ENCODE peak calls at places on chromosomes 11 and 22, in ten cellular contexts. I is right lobe of liver; H is astrocyte of the cerebellum; B is activated CD4-positive, alpha-beta T cell treated with anti-CD3 and anti-CD28 coated beads, Interleukin-2, amount 10 ng/mL, durations not matched to agents 24 days and 14 days; V is GM12865; D is amniotic stem cell; T is stimulated activated CD4-positive, alpha-beta T cell treated with anti-CD3 and anti-CD28 coated beads, Interleukin-4, amount 100 ng/mL, for 24 hours; G is glomerular endothelial cell; U is T-cell; L is GDM1. S is an unnamed sample.

GRCh38 chr11:11982975-11983374 is 25.5 kb downstream of the DKK3 start:
- DNase-seq in I (no peak), H (no peak), B (no peak), V (no peak), D (no peak), T (no peak), G (no peak), U (no peak), L (no peak), S (no peak)

GRCh38 chr11:46376258-46377050 is 5.0 kb upstream of the MDK start:
- DNase-seq in I (no peak), H (no peak), B (no peak), V (no peak), D (no peak), T (no peak), G (no peak), U (no peak), L (no peak), S (no peak)

GRCh38 chr22:40161182-40161581 is 16.5 kb upstream of the TNRC6B start:
- DNase-seq in I (no peak), H (no peak), B (no peak), V (no peak), D (no peak), T (no peak), G (no peak), U (no peak), L (no peak), S (no peak)

GRCh38 chr11:83779876-83780275 is 493.7 kb upstream of the CCDC90B start:
- DNase-seq in I (no peak), H (no peak), B (no peak), V (no peak), D (no peak), T (no peak), G (no peak), U (no peak), L (no peak), S (no peak)

GRCh38 chr11:123194308-123195181 is 503 bp downstream of the CLMP start:
- DNase-seq in I (no peak), H (no peak), B (no peak), V (no peak), D (no peak), T (no peak), G (no peak), U (no peak), L (no peak), S (no peak)

GRCh38 chr22:50089231-50090140 is at the start of gene MOV10L1:
- DNase-seq in I (no peak), H (no peak), B (no peak), V (no peak), D (no peak), T (no peak), G (no peak), U (peak; percentile 9), L (no peak), S (no peak)

GRCh38 chr11:66338276-66339162 is 2.3 kb upstream of the RIN1 start:
- DNase-seq in I (no peak), H (no peak), B (no peak), V (no peak), D (no peak), T (no peak), G (no peak), U (no peak), L (no peak), S (no peak)

GRCh38 chr22:47775686-47776085 is 1013.2 kb downstream of the TBC1D22A start:
- DNase-seq in I (no peak), H (no peak), B (no peak), V (no peak), D (no peak), T (no peak), G (no peak), U (no peak), L (no peak), S (no peak)

GRCh38 chr11:6328321-6328720 is 8.0 kb upstream of the CAVIN3 start:
- DNase-seq in I (no peak), H (no peak), B (no peak), V (no peak), D (no peak), T (no peak), G (no peak), U (no peak), L (no peak), S (peak; percentile 58)

GRCh38 chr11:92180226-92180625 is 44.4 kb upstream of the FAT3 start:
- DNase-seq in I (no peak), H (no peak), B (no peak), V (no peak), D (no peak), T (no peak), G (no peak), U (no peak), L (no peak), S (no peak)

GRCh38 chr11:27395556-27396258 is 32.7 kb upstream of the CCDC34 start:
- DNase-seq in I (no peak), H (peak; percentile 51), B (no peak), V (no peak), D (no peak), T (no peak), G (no peak), U (no peak), L (no peak), S (no peak)

GRCh38 chr11:117870176-117870952 is 6.1 kb downstream of the FXYD6 start:
- DNase-seq in I (no peak), H (no peak), B (no peak), V (no peak), D (no peak), T (no peak), G (no peak), U (no peak), L (no peak), S (peak; percentile 23)

GRCh38 chr11:118921929-118922744 is 3.6 kb downstream of the BCL9L start:
- DNase-seq in I (peak; percentile 88), H (no peak), B (peak; percentile 65), V (no peak), D (no peak), T (no peak), G (no peak), U (no peak), L (no peak), S (no peak)

GRCh38 chr11:7046474-7046873 is 26.2 kb downstream of the NLRP14 start:
- DNase-seq in I (no peak), H (peak; percentile 72), B (no peak), V (no peak), D (no peak), T (no peak), G (no peak), U (no peak), L (no peak), S (peak; percentile 3)

GRCh38 chr11:126631399-126631798 is 275.9 kb downstream of the ST3GAL4 start:
- DNase-seq in I (no peak), H (no peak), B (no peak), V (no peak), D (no peak), T (no peak), G (no peak), U (no peak), L (no peak), S (no peak)

GRCh38 chr11:11947825-11948224 is 60.6 kb downstream of the DKK3 start:
- DNase-seq in I (no peak), H (no peak), B (no peak), V (no peak), D (no peak), T (no peak), G (no peak), U (no peak), L (no peak), S (no peak)

GRCh38 chr11:118194835-118195627 is 18.6 kb upstream of the SCN2B start:
- DNase-seq in I (peak; percentile 82), H (no peak), B (no peak), V (no peak), D (peak; percentile 16), T (no peak), G (no peak), U (no peak), L (no peak), S (peak; percentile 85)

GRCh38 chr11:61489833-61490585 is 18.5 kb upstream of the LRRC10B start:
- DNase-seq in I (peak; percentile 68), H (peak; percentile 23), B (no peak), V (no peak), D (no peak), T (no peak), G (no peak), U (no peak), L (no peak), S (no peak)

GRCh38 chr11:123301696-123302400 is 106.8 kb upstream of the CLMP start:
- DNase-seq in I (peak; percentile 61), H (no peak), B (peak; percentile 94), V (peak; percentile 80), D (no peak), T (peak; percentile 67), G (no peak), U (peak; percentile 56), L (no peak), S (peak; percentile 24)

GRCh38 chr11:103844327-103845215 is 191.9 kb upstream of the DDI1 start:
- DNase-seq in I (no peak), H (no peak), B (no peak), V (peak; percentile 54), D (no peak), T (no peak), G (no peak), U (no peak), L (no peak), S (no peak)

GRCh38 chr11:9735919-9736318 is 72.0 kb downstream of the SWAP70 start:
- DNase-seq in I (no peak), H (no peak), B (no peak), V (no peak), D (no peak), T (no peak), G (no peak), U (no peak), L (no peak), S (no peak)

GRCh38 chr22:41565403-41566054 is 4.7 kb downstream of the CSDC2 start:
- DNase-seq in I (no peak), H (peak; percentile 75), B (peak; percentile 73), V (no peak), D (peak; percentile 28), T (no peak), G (peak; percentile 48), U (no peak), L (peak; percentile 31), S (peak; percentile 92)

GRCh38 chr11:102256251-102256650 is 61.0 kb upstream of the BIRC3 start:
- DNase-seq in I (no peak), H (no peak), B (no peak), V (no peak), D (peak; percentile 50), T (no peak), G (no peak), U (no peak), L (no peak), S (no peak)

GRCh38 chr11:97414801-97415200 is 1025.0 kb downstream of the JRKL start:
- DNase-seq in I (no peak), H (no peak), B (no peak), V (no peak), D (no peak), T (no peak), G (no peak), U (no peak), L (no peak), S (no peak)

GRCh38 chr11:28756977-28757376 is 648.8 kb downstream of the METTL15 start:
- DNase-seq in I (no peak), H (peak; percentile 57), B (no peak), V (no peak), D (no peak), T (no peak), G (peak; percentile 65), U (no peak), L (no peak), S (no peak)

GRCh38 chr11:74008373-74009229 is at the start of gene UCP3:
- DNase-seq in I (no peak), H (no peak), B (peak; percentile 69), V (no peak), D (no peak), T (no peak), G (no peak), U (no peak), L (no peak), S (no peak)

GRCh38 chr11:12142909-12143308 is 32.5 kb downstream of the MICAL2 start:
- DNase-seq in I (no peak), H (no peak), B (no peak), V (no peak), D (no peak), T (no peak), G (no peak), U (no peak), L (no peak), S (no peak)

GRCh38 chr11:59822989-59823566 is 12.5 kb upstream of the MRPL16 start:
- DNase-seq in I (no peak), H (no peak), B (peak; percentile 75), V (peak; percentile 70), D (peak; percentile 8), T (peak; percentile 16), G (no peak), U (no peak), L (peak; percentile 25), S (peak; percentile 45)